ENCODE peak calls at places on chromosome 16, in five cellular contexts. One of them, this sample, is unnamed. For H3K36me3, the result is how much of the 10 kb centered on the place peaks cover.

GRCh38 chr16:89064606-89065444 is 28.8 kb upstream of the ACSF3 start:
- DNase-seq in OCI-LY7: peak
- DNase-seq in breast epithelium: no peak
- DNase-seq in colonic mucosa: no peak
- DNase-seq in adrenal gland: no peak
- DNase-seq in this sample: no peak

GRCh38 chr16:56625943-56626654 is 518 bp downstream of the MT1E start:
- DNase-seq in colonic mucosa: peak
- DNase-seq in breast epithelium: peak
- DNase-seq in adrenal gland: peak
- DNase-seq in OCI-LY7: no peak
- DNase-seq in this sample: no peak

GRCh38 chr16:2095315-2095853 is 40.3 kb downstream of the PKD1 start:
- DNase-seq in breast epithelium: no peak
- DNase-seq in OCI-LY7: no peak
- DNase-seq in adrenal gland: no peak
- DNase-seq in colonic mucosa: no peak
- DNase-seq in this sample: no peak

GRCh38 chr16:67259705-67260104 is 10.9 kb downstream of the SLC9A5 start:
- DNase-seq in colonic mucosa: no peak
- DNase-seq in OCI-LY7: no peak
- DNase-seq in breast epithelium: no peak
- DNase-seq in adrenal gland: no peak
- DNase-seq in this sample: no peak

GRCh38 chr16:51636913-51637743 is 486.1 kb upstream of the SALL1 start:
- DNase-seq in breast epithelium: no peak
- DNase-seq in colonic mucosa: no peak
- DNase-seq in OCI-LY7: no peak
- DNase-seq in adrenal gland: no peak
- DNase-seq in this sample: no peak

GRCh38 chr16:1871974-1872635 is at the start of gene MEIOB:
- DNase-seq in breast epithelium: no peak
- DNase-seq in adrenal gland: peak
- DNase-seq in colonic mucosa: peak
- DNase-seq in OCI-LY7: no peak
- DNase-seq in this sample: no peak

GRCh38 chr16:17356243-17356933 is 114.4 kb downstream of the XYLT1 start:
- DNase-seq in breast epithelium: no peak
- DNase-seq in OCI-LY7: no peak
- DNase-seq in adrenal gland: no peak
- DNase-seq in colonic mucosa: peak
- DNase-seq in this sample: no peak

GRCh38 chr16:75195811-75196790 is 10.9 kb downstream of the CTRB2 start:
- DNase-seq in breast epithelium: peak
- DNase-seq in adrenal gland: no peak
- DNase-seq in OCI-LY7: no peak
- DNase-seq in colonic mucosa: no peak
- DNase-seq in this sample: no peak

GRCh38 chr16:73214825-73215481 is 167.0 kb upstream of the ZFHX3 start:
- DNase-seq in OCI-LY7: no peak
- DNase-seq in breast epithelium: no peak
- DNase-seq in adrenal gland: no peak
- DNase-seq in colonic mucosa: no peak
- DNase-seq in this sample: no peak

GRCh38 chr16:54647731-54648221 is 282.9 kb upstream of the IRX5 start:
- DNase-seq in adrenal gland: no peak
- DNase-seq in OCI-LY7: no peak
- DNase-seq in colonic mucosa: no peak
- DNase-seq in breast epithelium: peak
- DNase-seq in this sample: no peak
- H3K36me3 ChIP-seq in adrenal gland: under half
- H3K36me3 ChIP-seq in OCI-LY7: under half
- H3K36me3 ChIP-seq in colonic mucosa: under half
- H3K36me3 ChIP-seq in breast epithelium: under half
- H3K36me3 ChIP-seq in this sample: under half

GRCh38 chr16:3664187-3664896 is 9.9 kb downstream of the DNASE1 start:
- DNase-seq in OCI-LY7: no peak
- DNase-seq in breast epithelium: no peak
- DNase-seq in colonic mucosa: no peak
- DNase-seq in adrenal gland: no peak
- DNase-seq in this sample: no peak
- H3K36me3 ChIP-seq in OCI-LY7: half or more
- H3K36me3 ChIP-seq in breast epithelium: under half
- H3K36me3 ChIP-seq in colonic mucosa: under half
- H3K36me3 ChIP-seq in adrenal gland: under half
- H3K36me3 ChIP-seq in this sample: half or more

GRCh38 chr16:85229869-85230416 is 117.7 kb upstream of the CIBAR2 start:
- DNase-seq in OCI-LY7: no peak
- DNase-seq in colonic mucosa: no peak
- DNase-seq in adrenal gland: no peak
- DNase-seq in breast epithelium: no peak
- DNase-seq in this sample: no peak

GRCh38 chr16:85228463-85228862 is 116.2 kb upstream of the CIBAR2 start:
- DNase-seq in breast epithelium: no peak
- DNase-seq in adrenal gland: no peak
- DNase-seq in colonic mucosa: no peak
- DNase-seq in OCI-LY7: no peak
- DNase-seq in this sample: no peak

GRCh38 chr16:85227262-85227923 is 115.1 kb upstream of the CIBAR2 start:
- DNase-seq in OCI-LY7: peak
- DNase-seq in adrenal gland: no peak
- DNase-seq in breast epithelium: no peak
- DNase-seq in colonic mucosa: no peak
- DNase-seq in this sample: no peak

GRCh38 chr16:85228970-85229430 is 116.7 kb upstream of the CIBAR2 start:
- DNase-seq in OCI-LY7: no peak
- DNase-seq in breast epithelium: no peak
- DNase-seq in colonic mucosa: no peak
- DNase-seq in adrenal gland: no peak
- DNase-seq in this sample: no peak

GRCh38 chr16:85227924-85228462 is 115.7 kb upstream of the CIBAR2 start:
- DNase-seq in breast epithelium: no peak
- DNase-seq in OCI-LY7: no peak
- DNase-seq in colonic mucosa: no peak
- DNase-seq in adrenal gland: no peak
- DNase-seq in this sample: no peak
- H3K36me3 ChIP-seq in breast epithelium: under half
- H3K36me3 ChIP-seq in OCI-LY7: under half
- H3K36me3 ChIP-seq in colonic mucosa: under half
- H3K36me3 ChIP-seq in adrenal gland: under half
- H3K36me3 ChIP-seq in this sample: under half

GRCh38 chr16:55489956-55490265 is 10.9 kb downstream of the MMP2 start:
- DNase-seq in OCI-LY7: no peak
- DNase-seq in breast epithelium: no peak
- DNase-seq in adrenal gland: no peak
- DNase-seq in colonic mucosa: no peak
- DNase-seq in this sample: no peak

GRCh38 chr16:55489119-55489955 is 10.3 kb downstream of the MMP2 start:
- DNase-seq in colonic mucosa: no peak
- DNase-seq in breast epithelium: no peak
- DNase-seq in adrenal gland: no peak
- DNase-seq in OCI-LY7: no peak
- DNase-seq in this sample: no peak

GRCh38 chr16:55492756-55493380 is 13.9 kb downstream of the MMP2 start:
- DNase-seq in OCI-LY7: no peak
- DNase-seq in breast epithelium: no peak
- DNase-seq in adrenal gland: peak
- DNase-seq in colonic mucosa: no peak
- DNase-seq in this sample: peak

GRCh38 chr16:55490301-55490700 is 11.3 kb downstream of the MMP2 start:
- DNase-seq in breast epithelium: no peak
- DNase-seq in adrenal gland: no peak
- DNase-seq in OCI-LY7: no peak
- DNase-seq in colonic mucosa: no peak
- DNase-seq in this sample: no peak

DNA sequence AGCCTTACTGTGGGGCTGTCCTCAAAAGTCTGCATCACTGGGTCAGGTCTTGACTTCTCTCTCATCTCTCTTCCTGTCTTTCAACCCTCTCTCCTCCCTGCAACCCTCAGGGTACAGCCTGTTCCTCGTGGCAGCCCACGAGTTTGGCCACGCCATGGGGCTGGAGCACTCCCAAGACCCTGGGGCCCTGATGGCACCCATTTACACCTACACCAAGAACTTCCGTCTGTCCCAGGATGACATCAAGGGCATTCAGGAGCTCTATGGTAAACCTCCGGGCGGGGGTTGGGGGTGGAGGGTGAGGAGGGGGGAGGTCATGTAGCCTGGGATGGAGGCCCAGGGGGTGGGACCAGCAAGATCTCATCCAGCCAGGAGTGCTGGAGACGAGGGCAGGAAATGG is 12.7 kb downstream of the MMP2 start:
- DNase-seq in colonic mucosa: peak
- DNase-seq in OCI-LY7: no peak
- DNase-seq in adrenal gland: no peak
- DNase-seq in breast epithelium: peak
- DNase-seq in this sample: no peak
- H3K36me3 ChIP-seq in colonic mucosa: under half
- H3K36me3 ChIP-seq in OCI-LY7: under half
- H3K36me3 ChIP-seq in adrenal gland: under half
- H3K36me3 ChIP-seq in breast epithelium: under half
- H3K36me3 ChIP-seq in this sample: under half

GRCh38 chr16:12515771-12516170 is 287.9 kb downstream of the CPPED1 start:
- DNase-seq in colonic mucosa: no peak
- DNase-seq in adrenal gland: no peak
- DNase-seq in OCI-LY7: no peak
- DNase-seq in breast epithelium: no peak
- DNase-seq in this sample: no peak
- H3K36me3 ChIP-seq in colonic mucosa: under half
- H3K36me3 ChIP-seq in adrenal gland: under half
- H3K36me3 ChIP-seq in OCI-LY7: under half
- H3K36me3 ChIP-seq in breast epithelium: under half
- H3K36me3 ChIP-seq in this sample: under half

GRCh38 chr16:69839798-69840409 is 77.8 kb downstream of the WWP2 start:
- DNase-seq in breast epithelium: peak
- DNase-seq in OCI-LY7: no peak
- DNase-seq in colonic mucosa: peak
- DNase-seq in adrenal gland: no peak
- DNase-seq in this sample: no peak

GRCh38 chr16:69836252-69836651 is 74.1 kb downstream of the WWP2 start:
- DNase-seq in breast epithelium: no peak
- DNase-seq in colonic mucosa: no peak
- DNase-seq in adrenal gland: no peak
- DNase-seq in OCI-LY7: no peak
- DNase-seq in this sample: no peak

GRCh38 chr16:69839240-69839688 is 77.1 kb downstream of the WWP2 start:
- DNase-seq in OCI-LY7: no peak
- DNase-seq in breast epithelium: no peak
- DNase-seq in adrenal gland: no peak
- DNase-seq in colonic mucosa: peak
- DNase-seq in this sample: no peak

GRCh38 chr16:69837380-69837779 is 75.2 kb downstream of the WWP2 start:
- DNase-seq in breast epithelium: no peak
- DNase-seq in colonic mucosa: no peak
- DNase-seq in adrenal gland: no peak
- DNase-seq in OCI-LY7: no peak
- DNase-seq in this sample: no peak

GRCh38 chr16:69838417-69838990 is 76.4 kb downstream of the WWP2 start:
- DNase-seq in adrenal gland: no peak
- DNase-seq in breast epithelium: no peak
- DNase-seq in OCI-LY7: no peak
- DNase-seq in colonic mucosa: peak
- DNase-seq in this sample: no peak
- H3K36me3 ChIP-seq in adrenal gland: under half
- H3K36me3 ChIP-seq in breast epithelium: under half
- H3K36me3 ChIP-seq in OCI-LY7: under half
- H3K36me3 ChIP-seq in colonic mucosa: under half
- H3K36me3 ChIP-seq in this sample: under half

GRCh38 chr16:88035292-88035691 is 84.1 kb downstream of the BANP start:
- DNase-seq in OCI-LY7: no peak
- DNase-seq in breast epithelium: no peak
- DNase-seq in colonic mucosa: no peak
- DNase-seq in adrenal gland: no peak
- DNase-seq in this sample: no peak
- H3K36me3 ChIP-seq in OCI-LY7: under half
- H3K36me3 ChIP-seq in breast epithelium: under half
- H3K36me3 ChIP-seq in colonic mucosa: under half
- H3K36me3 ChIP-seq in adrenal gland: under half
- H3K36me3 ChIP-seq in this sample: half or more

DNA sequence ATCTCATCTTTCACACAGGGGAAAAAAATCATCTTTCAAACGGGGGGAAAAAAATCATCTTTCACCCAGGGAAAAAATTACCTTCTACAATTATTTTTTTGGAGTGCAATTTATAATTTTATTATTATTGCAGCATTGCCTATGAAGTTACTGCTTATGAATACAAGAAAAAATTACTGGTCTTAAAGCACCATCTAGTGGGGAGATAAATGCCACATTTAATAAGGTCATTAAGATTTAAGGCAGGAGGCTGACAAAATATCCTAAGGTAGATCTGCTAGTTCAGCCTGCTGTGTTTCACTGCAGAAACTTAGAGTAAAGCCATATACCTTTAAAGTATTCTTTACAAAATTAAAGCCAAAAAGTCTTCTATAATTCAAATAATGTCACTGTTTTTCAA is 13.7 kb downstream of the SHCBP1 start:
- DNase-seq in breast epithelium: no peak
- DNase-seq in OCI-LY7: peak
- DNase-seq in colonic mucosa: no peak
- DNase-seq in adrenal gland: no peak
- DNase-seq in this sample: no peak
- H3K36me3 ChIP-seq in breast epithelium: under half
- H3K36me3 ChIP-seq in OCI-LY7: half or more
- H3K36me3 ChIP-seq in colonic mucosa: under half
- H3K36me3 ChIP-seq in adrenal gland: under half
- H3K36me3 ChIP-seq in this sample: under half

DNA sequence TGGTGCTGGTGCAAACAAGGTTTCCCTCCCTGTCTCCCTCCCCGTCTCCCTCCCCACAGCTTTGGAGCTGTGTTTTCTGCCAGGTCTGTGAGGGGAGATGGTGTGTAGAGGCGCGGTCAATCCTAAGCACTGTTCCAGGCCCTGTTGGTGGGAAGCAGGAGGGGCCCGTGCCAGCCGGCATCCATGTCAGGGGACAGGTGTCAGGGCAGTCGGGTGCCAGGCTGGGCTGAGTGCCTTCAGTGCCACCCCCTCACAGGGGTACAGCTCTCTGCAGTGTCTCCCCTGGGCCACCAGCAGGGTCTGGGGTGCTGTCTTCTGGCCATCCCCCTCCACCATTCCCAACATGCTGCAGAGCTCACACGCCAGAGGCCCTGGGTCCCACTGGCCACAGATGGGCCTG is 73.6 kb downstream of the KLHDC4 start:
- DNase-seq in OCI-LY7: no peak
- DNase-seq in colonic mucosa: no peak
- DNase-seq in breast epithelium: no peak
- DNase-seq in adrenal gland: no peak
- DNase-seq in this sample: no peak
- H3K36me3 ChIP-seq in OCI-LY7: under half
- H3K36me3 ChIP-seq in colonic mucosa: under half
- H3K36me3 ChIP-seq in breast epithelium: under half
- H3K36me3 ChIP-seq in adrenal gland: under half
- H3K36me3 ChIP-seq in this sample: under half

GRCh38 chr16:87360862-87361610 is 22.5 kb downstream of the FBXO31 start:
- DNase-seq in adrenal gland: no peak
- DNase-seq in OCI-LY7: no peak
- DNase-seq in breast epithelium: no peak
- DNase-seq in colonic mucosa: no peak
- DNase-seq in this sample: no peak
- H3K36me3 ChIP-seq in adrenal gland: under half
- H3K36me3 ChIP-seq in OCI-LY7: under half
- H3K36me3 ChIP-seq in breast epithelium: under half
- H3K36me3 ChIP-seq in colonic mucosa: under half
- H3K36me3 ChIP-seq in this sample: half or more